ENCODE peak calls at places on chromosome 6, in five cellular contexts. Q is AG04450; Y is HCEC 1CT; O is activated gamma-delta T cell; U is activated CD4-positive, alpha-beta T cell treated with anti-CD3 and anti-CD28 coated beads for 4 hours. I is an unnamed sample.

GRCh38 chr6:20056350-20056992 is 155.8 kb downstream of the MBOAT1 start:
- DNase-seq in U (no peak), O (no peak), Q (peak), Y (peak), I (peak)

GRCh38 chr6:95159557-95159956 is 417.8 kb upstream of the MANEA start:
- DNase-seq in Q (no peak), O (no peak), Y (no peak), U (no peak), I (no peak)

GRCh38 chr6:91538622-91539021 is 951.8 kb upstream of the MAP3K7 start:
- DNase-seq in Y (no peak), O (no peak), U (no peak), Q (no peak), I (no peak)

GRCh38 chr6:169082093-169082492 is 171.6 kb downstream of the THBS2 start:
- DNase-seq in Y (no peak), Q (no peak), O (no peak), U (no peak), I (no peak)

GRCh38 chr6:154319231-154319858 is 37.3 kb downstream of the IPCEF1 start:
- DNase-seq in O (no peak), Y (peak), Q (peak), U (no peak), I (no peak)

GRCh38 chr6:155765275-155766194 is 309.9 kb upstream of the NOX3 start:
- DNase-seq in Q (peak), U (no peak), Y (peak), O (no peak), I (no peak)

GRCh38 chr6:85453490-85453889 is 3.6 kb downstream of the NT5E start:
- DNase-seq in O (no peak), Q (no peak), U (no peak), Y (no peak), I (no peak)

GRCh38 chr6:63352587-63353281 is 33.0 kb upstream of the LGSN start:
- DNase-seq in O (no peak), U (no peak), Q (peak), Y (peak), I (no peak)

GRCh38 chr6:72826033-72826432 is 204.2 kb downstream of the KCNQ5 start:
- DNase-seq in U (no peak), Y (peak), O (no peak), Q (no peak), I (no peak)

I was measured in kidney epithelial cell.